ENCODE peak calls at places on chromosomes 4 and X, in nine cellular contexts. E, D, N, P, F, Y, W, K and X are unnamed samples.

GRCh38 chr4:183099537-183100297 is 660 bp downstream of the WWC2 start:
- DNase-seq in D (no peak), W (no peak), N (peak; percentile 29), E (no peak), Y (peak; percentile 43), P (peak; percentile 30), K (peak; percentile 40), F (peak; percentile 59), X (no peak)

GRCh38 chrX:72297953-72298730 is 7.6 kb downstream of the CITED1 start:
- DNase-seq in Y (no peak), P (no peak), K (peak; percentile 46), D (no peak), N (no peak), W (no peak), F (no peak), E (no peak), X (no peak)

GRCh38 chrX:150693782-150694574 is 782 bp downstream of the MTMR1 start:
- DNase-seq in W (no peak), K (peak; percentile 86), E (peak; percentile 77), D (peak; percentile 80), P (peak; percentile 30), F (peak; percentile 75), N (peak; percentile 66), Y (peak; percentile 34), X (peak; percentile 52)

GRCh38 chr4:101033986-101034385 is 313.3 kb downstream of the PPP3CA start:
- DNase-seq in K (no peak), P (no peak), W (no peak), D (no peak), Y (no peak), E (no peak), N (no peak), F (no peak), X (no peak)

GRCh38 chr4:58723954-58724353 is 1613.8 kb upstream of the IGFBP7 start:
- DNase-seq in W (no peak), F (no peak), P (no peak), K (no peak), N (no peak), Y (no peak), D (no peak), E (no peak), X (no peak)

GRCh38 chr4:145480257-145480656 is 1.4 kb upstream of the SMAD1 start:
- DNase-seq in D (no peak), F (no peak), W (no peak), K (no peak), Y (no peak), E (no peak), N (no peak), P (no peak), X (no peak)

GRCh38 chr4:2415881-2416563 is 2.4 kb downstream of the ZFYVE28 start:
- DNase-seq in W (no peak), E (no peak), D (no peak), Y (no peak), N (no peak), P (no peak), F (no peak), K (no peak), X (no peak)

GRCh38 chr4:37908488-37909343 is 17.8 kb downstream of the TBC1D1 start:
- DNase-seq in P (peak; percentile 21), Y (no peak), E (no peak), W (no peak), D (no peak), F (no peak), K (no peak), N (no peak), X (no peak)

GRCh38 chr4:165332502-165332901 is 5.0 kb downstream of the MSMO1 start:
- DNase-seq in K (no peak), D (no peak), W (no peak), N (no peak), F (no peak), Y (no peak), P (no peak), E (no peak), X (no peak)

GRCh38 chr4:165335163-165335703 is 7.8 kb downstream of the MSMO1 start:
- DNase-seq in E (no peak), W (no peak), P (no peak), K (no peak), F (no peak), N (no peak), Y (no peak), D (no peak), X (no peak)

GRCh38 chr4:165331316-165331715 is 3.8 kb downstream of the MSMO1 start:
- DNase-seq in P (no peak), W (no peak), E (no peak), Y (no peak), F (no peak), D (no peak), K (no peak), N (no peak), X (no peak)

GRCh38 chr4:165331823-165332222 is 4.4 kb downstream of the MSMO1 start:
- DNase-seq in W (no peak), Y (no peak), D (no peak), K (peak; percentile 32), P (no peak), F (no peak), E (no peak), N (no peak), X (no peak)

DNA sequence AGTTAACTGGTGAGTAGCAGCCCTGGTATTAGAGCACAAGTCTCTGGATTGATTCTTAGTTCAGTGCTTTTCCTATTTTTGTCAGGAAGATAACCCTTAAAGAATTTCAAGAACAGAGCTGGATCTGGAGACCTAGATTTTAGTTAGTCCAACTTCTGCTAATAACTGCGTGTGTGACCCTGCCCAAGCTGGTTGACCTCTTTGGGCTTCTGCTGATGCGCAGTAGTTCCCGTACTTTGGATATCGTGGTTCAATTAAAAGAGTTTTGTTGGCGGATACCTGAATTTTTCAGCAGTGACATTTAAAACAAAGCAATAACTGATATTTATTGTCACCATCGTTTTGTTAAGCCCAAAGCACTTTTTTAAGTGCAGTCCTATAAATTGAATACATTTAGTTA is 9.3 kb downstream of the MSMO1 start:
- DNase-seq in F (no peak), N (no peak), Y (no peak), W (no peak), E (no peak), K (no peak), D (no peak), P (no peak), X (no peak)
- H3K36me3 ChIP-seq in F (no peaks in the 10 kb centered on the region), N (peaks cover 14% of the 10 kb centered on the region), Y (no peaks in the 10 kb centered on the region), W (no peaks in the 10 kb centered on the region), E (peaks cover 31% of the 10 kb centered on the region), K (peaks cover 96% of the 10 kb centered on the region), D (peaks cover 24% of the 10 kb centered on the region), P (no peaks in the 10 kb centered on the region), X (peaks cover 3% of the 10 kb centered on the region)

GRCh38 chrX:65685112-65685511 is 17.7 kb downstream of the MSN start:
- DNase-seq in D (no peak), Y (no peak), E (no peak), N (no peak), P (no peak), F (no peak), K (no peak), W (no peak), X (no peak)

GRCh38 chrX:65688403-65688881 is 21.0 kb downstream of the MSN start:
- DNase-seq in Y (no peak), W (no peak), F (no peak), K (no peak), E (no peak), N (no peak), D (peak; percentile 21), P (no peak), X (no peak)

GRCh38 chrX:65689377-65689776 is 21.9 kb downstream of the MSN start:
- DNase-seq in P (no peak), E (no peak), N (no peak), D (no peak), Y (no peak), F (no peak), W (no peak), K (no peak), X (no peak)

GRCh38 chrX:65687367-65687766 is 19.9 kb downstream of the MSN start:
- DNase-seq in Y (no peak), F (no peak), N (no peak), P (no peak), K (no peak), W (no peak), D (no peak), E (no peak), X (no peak)

DNA sequence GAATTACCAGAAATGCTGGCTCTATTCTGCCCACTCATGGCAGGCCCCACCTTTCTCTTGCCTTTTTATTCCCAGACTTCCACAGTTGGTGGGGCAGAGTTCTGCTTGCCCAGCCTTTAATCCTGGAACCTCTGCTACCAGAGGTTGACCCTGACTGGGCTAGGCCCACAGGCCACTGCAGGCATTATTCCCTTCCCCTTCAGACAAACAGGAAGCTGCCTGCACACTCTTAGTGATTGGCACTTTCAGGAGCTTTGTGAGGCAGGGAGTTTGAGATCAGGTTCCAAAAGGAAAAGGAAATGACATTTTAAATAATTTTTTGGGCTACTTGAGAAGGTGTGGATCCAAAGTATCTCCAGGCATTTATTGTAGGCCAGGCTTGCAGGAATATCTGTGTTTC is 18.8 kb downstream of the MSN start:
- DNase-seq in K (no peak), D (no peak), N (no peak), P (no peak), W (no peak), Y (no peak), F (no peak), E (no peak), X (no peak)
- H3K4me3 ChIP-seq in K (no peak overlapping the region), D (no peak overlapping the region), N (no peak overlapping the region), P (no peak overlapping the region), W (no peak overlapping the region), Y (no peak overlapping the region), F (no peak overlapping the region), E (no peak overlapping the region), X (no peak overlapping the region)

GRCh38 chrX:48802813-48803261 is 970 bp downstream of the HDAC6 start:
- DNase-seq in F (no peak), E (no peak), P (no peak), N (no peak), W (no peak), D (no peak), Y (no peak), K (no peak), X (no peak)

GRCh38 chrX:48801281-48802088 is at the start of gene HDAC6:
- DNase-seq in F (peak; percentile 96), P (peak; percentile 95), K (peak; percentile 91), Y (peak; percentile 95), D (peak; percentile 96), N (peak; percentile 97), W (peak; percentile 97), E (peak; percentile 96), X (peak; percentile 95)

GRCh38 chrX:48800574-48801280 is 1.1 kb upstream of the HDAC6 start:
- DNase-seq in E (no peak), D (no peak), W (no peak), K (peak; percentile 92), F (no peak), N (no peak), P (no peak), Y (no peak), X (no peak)

GRCh38 chrX:48806088-48806487 is 4.2 kb downstream of the HDAC6 start:
- DNase-seq in D (no peak), P (no peak), W (no peak), F (no peak), N (no peak), K (no peak), Y (no peak), E (no peak), X (no peak)

DNA sequence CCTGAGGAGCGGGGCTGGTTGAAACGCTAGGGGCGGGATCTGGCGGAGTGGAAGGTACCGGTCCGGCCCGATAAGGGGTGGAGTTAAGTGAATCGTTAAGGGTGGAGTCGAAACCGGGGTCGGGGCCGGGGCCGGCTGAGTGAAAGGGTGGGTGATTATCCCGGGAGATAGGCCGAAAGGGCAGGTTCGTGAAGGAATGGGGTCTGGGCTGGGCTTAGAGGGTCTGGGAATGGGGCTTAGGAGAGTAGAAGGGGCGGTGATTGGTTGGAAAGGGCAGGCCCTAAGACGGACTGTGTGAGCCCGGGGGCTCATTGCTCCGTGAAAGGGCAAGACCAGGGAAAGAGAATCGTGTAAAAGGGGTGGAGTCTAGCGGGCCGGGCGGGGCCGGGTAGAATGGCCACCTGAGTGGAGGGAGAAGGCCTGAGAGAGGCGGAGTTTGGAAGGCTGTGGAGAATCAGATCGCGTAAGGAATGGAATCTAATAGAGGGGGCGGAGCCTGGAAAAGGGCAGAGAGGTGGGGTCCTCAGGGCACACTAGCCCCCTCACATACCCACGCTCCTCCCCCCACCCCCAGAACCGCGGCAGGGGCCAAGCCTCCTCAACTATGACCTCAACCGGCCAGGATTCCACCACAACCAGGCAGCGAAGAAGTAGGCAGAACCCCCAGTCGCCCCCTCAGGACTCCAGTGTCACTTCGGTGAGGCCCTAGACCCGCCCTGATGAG is 384 bp downstream of the HDAC6 start:
- DNase-seq in E (peak; percentile 91), F (peak; percentile 87), D (peak; percentile 91), W (peak; percentile 57), N (peak; percentile 86), P (peak; percentile 79), K (peak; percentile 80), Y (peak; percentile 77), X (peak; percentile 82)
- TF ChIP-seq POLR2A in E (peak; percentile 35), F (peak; percentile 42), D (peak; percentile 92), W (no peak), N (peak; percentile 82), P (peak; percentile 67), K (peak; percentile 95), Y (peak; percentile 55), X (peak; percentile 65)

DNA sequence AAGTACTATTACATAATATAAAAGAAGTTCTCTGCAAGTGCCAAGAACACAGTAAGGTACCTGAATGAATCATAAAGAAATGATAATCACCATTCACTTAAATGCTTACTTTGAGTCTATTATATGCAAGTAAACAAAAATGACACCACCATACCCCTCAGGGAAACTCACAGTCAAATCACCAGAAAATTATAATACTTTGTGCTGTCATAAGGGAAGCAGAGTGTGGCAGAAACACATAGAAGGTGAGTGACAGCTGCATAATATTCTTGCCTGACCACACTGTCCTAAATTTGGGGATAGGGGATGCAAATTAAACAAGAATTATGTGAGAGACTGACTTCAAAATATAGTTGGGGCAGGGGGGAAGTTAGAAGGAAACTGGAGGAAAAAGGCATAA is 12.9 kb downstream of the CCNI start:
- DNase-seq in W (no peak), F (no peak), P (no peak), Y (no peak), E (no peak), N (no peak), K (no peak), D (no peak), X (no peak)
- H3K36me3 ChIP-seq in W (peaks cover 4% of the 10 kb centered on the region), F (peaks cover under 1% of the 10 kb centered on the region), P (no peaks in the 10 kb centered on the region), Y (no peaks in the 10 kb centered on the region), E (peaks cover 50% of the 10 kb centered on the region), N (peaks cover 38% of the 10 kb centered on the region), K (peaks cover 80% of the 10 kb centered on the region), D (peaks cover 17% of the 10 kb centered on the region), X (no peaks in the 10 kb centered on the region)